ENCODE peak calls at places on chromosomes 6 and 20, in ten cellular contexts. One of them, this sample, is unnamed.
A peak's percentile ranks its signal among the peaks of the same experiment; 100 is the strongest.

GRCh38 chr20:57180385-57180784 is 86.1 kb downstream of the BMP7 start:
- DNase-seq in HL-60: no peak
- DNase-seq in IMR-90: no peak
- DNase-seq in neural progenitor cell: no peak
- DNase-seq in breast epithelium: no peak
- DNase-seq in adrenal gland: no peak
- DNase-seq in heart left ventricle: no peak
- DNase-seq in cardiac fibroblast: no peak
- DNase-seq in bronchial epithelial cell: no peak
- DNase-seq in dorsolateral prefrontal cortex: no peak
- DNase-seq in this sample: no peak

GRCh38 chr6:149897015-149897697 is 757 bp downstream of the RAET1E start:
- DNase-seq in cardiac fibroblast: peak; percentile 90
- DNase-seq in dorsolateral prefrontal cortex: no peak
- DNase-seq in breast epithelium: peak; percentile 86
- DNase-seq in neural progenitor cell: no peak
- DNase-seq in IMR-90: peak; percentile 92
- DNase-seq in bronchial epithelial cell: peak; percentile 82
- DNase-seq in adrenal gland: peak; percentile 97
- DNase-seq in HL-60: no peak
- DNase-seq in heart left ventricle: peak; percentile 73
- DNase-seq in this sample: peak; percentile 78

GRCh38 chr6:3263091-3263490 is 4.3 kb downstream of the PSMG4 start:
- DNase-seq in IMR-90: peak; percentile 12
- DNase-seq in breast epithelium: no peak
- DNase-seq in neural progenitor cell: no peak
- DNase-seq in bronchial epithelial cell: no peak
- DNase-seq in HL-60: no peak
- DNase-seq in adrenal gland: no peak
- DNase-seq in dorsolateral prefrontal cortex: no peak
- DNase-seq in heart left ventricle: no peak
- DNase-seq in cardiac fibroblast: no peak
- DNase-seq in this sample: no peak

GRCh38 chr6:341914-342831 is 49.4 kb upstream of the IRF4 start:
- DNase-seq in adrenal gland: no peak
- DNase-seq in heart left ventricle: no peak
- DNase-seq in IMR-90: no peak
- DNase-seq in breast epithelium: no peak
- DNase-seq in dorsolateral prefrontal cortex: no peak
- DNase-seq in neural progenitor cell: no peak
- DNase-seq in bronchial epithelial cell: no peak
- DNase-seq in HL-60: no peak
- DNase-seq in cardiac fibroblast: no peak
- DNase-seq in this sample: no peak

GRCh38 chr6:42556462-42556861 is 7.4 kb upstream of the UBR2 start:
- DNase-seq in neural progenitor cell: no peak
- DNase-seq in dorsolateral prefrontal cortex: no peak
- DNase-seq in IMR-90: no peak
- DNase-seq in cardiac fibroblast: no peak
- DNase-seq in bronchial epithelial cell: no peak
- DNase-seq in breast epithelium: no peak
- DNase-seq in heart left ventricle: no peak
- DNase-seq in HL-60: no peak
- DNase-seq in adrenal gland: no peak
- DNase-seq in this sample: no peak

GRCh38 chr20:47681977-47682812 is 103.1 kb downstream of the SULF2 start:
- DNase-seq in adrenal gland: peak; percentile 47
- DNase-seq in IMR-90: no peak
- DNase-seq in cardiac fibroblast: peak; percentile 44
- DNase-seq in heart left ventricle: peak; percentile 76
- DNase-seq in dorsolateral prefrontal cortex: no peak
- DNase-seq in neural progenitor cell: no peak
- DNase-seq in breast epithelium: no peak
- DNase-seq in HL-60: no peak
- DNase-seq in bronchial epithelial cell: no peak
- DNase-seq in this sample: peak; percentile 12

GRCh38 chr20:23603321-23603720 is 2.4 kb downstream of the CST9 start:
- DNase-seq in cardiac fibroblast: no peak
- DNase-seq in breast epithelium: no peak
- DNase-seq in dorsolateral prefrontal cortex: no peak
- DNase-seq in bronchial epithelial cell: no peak
- DNase-seq in IMR-90: no peak
- DNase-seq in heart left ventricle: no peak
- DNase-seq in HL-60: no peak
- DNase-seq in adrenal gland: no peak
- DNase-seq in neural progenitor cell: no peak
- DNase-seq in this sample: no peak

GRCh38 chr20:58661298-58662141 is 10.4 kb downstream of the STX16 start:
- DNase-seq in IMR-90: no peak
- DNase-seq in heart left ventricle: no peak
- DNase-seq in HL-60: no peak
- DNase-seq in bronchial epithelial cell: no peak
- DNase-seq in cardiac fibroblast: no peak
- DNase-seq in dorsolateral prefrontal cortex: no peak
- DNase-seq in neural progenitor cell: no peak
- DNase-seq in adrenal gland: no peak
- DNase-seq in breast epithelium: no peak
- DNase-seq in this sample: no peak

GRCh38 chr6:121848523-121849255 is 413.2 kb downstream of the GJA1 start:
- DNase-seq in heart left ventricle: no peak
- DNase-seq in dorsolateral prefrontal cortex: no peak
- DNase-seq in IMR-90: peak; percentile 11
- DNase-seq in neural progenitor cell: no peak
- DNase-seq in adrenal gland: no peak
- DNase-seq in HL-60: no peak
- DNase-seq in cardiac fibroblast: peak; percentile 33
- DNase-seq in breast epithelium: no peak
- DNase-seq in bronchial epithelial cell: no peak
- DNase-seq in this sample: peak; percentile 64

GRCh38 chr6:509676-510075 is 118.1 kb downstream of the IRF4 start:
- DNase-seq in breast epithelium: no peak
- DNase-seq in IMR-90: no peak
- DNase-seq in adrenal gland: no peak
- DNase-seq in HL-60: no peak
- DNase-seq in cardiac fibroblast: no peak
- DNase-seq in bronchial epithelial cell: no peak
- DNase-seq in heart left ventricle: no peak
- DNase-seq in dorsolateral prefrontal cortex: no peak
- DNase-seq in neural progenitor cell: no peak
- DNase-seq in this sample: no peak

DNA sequence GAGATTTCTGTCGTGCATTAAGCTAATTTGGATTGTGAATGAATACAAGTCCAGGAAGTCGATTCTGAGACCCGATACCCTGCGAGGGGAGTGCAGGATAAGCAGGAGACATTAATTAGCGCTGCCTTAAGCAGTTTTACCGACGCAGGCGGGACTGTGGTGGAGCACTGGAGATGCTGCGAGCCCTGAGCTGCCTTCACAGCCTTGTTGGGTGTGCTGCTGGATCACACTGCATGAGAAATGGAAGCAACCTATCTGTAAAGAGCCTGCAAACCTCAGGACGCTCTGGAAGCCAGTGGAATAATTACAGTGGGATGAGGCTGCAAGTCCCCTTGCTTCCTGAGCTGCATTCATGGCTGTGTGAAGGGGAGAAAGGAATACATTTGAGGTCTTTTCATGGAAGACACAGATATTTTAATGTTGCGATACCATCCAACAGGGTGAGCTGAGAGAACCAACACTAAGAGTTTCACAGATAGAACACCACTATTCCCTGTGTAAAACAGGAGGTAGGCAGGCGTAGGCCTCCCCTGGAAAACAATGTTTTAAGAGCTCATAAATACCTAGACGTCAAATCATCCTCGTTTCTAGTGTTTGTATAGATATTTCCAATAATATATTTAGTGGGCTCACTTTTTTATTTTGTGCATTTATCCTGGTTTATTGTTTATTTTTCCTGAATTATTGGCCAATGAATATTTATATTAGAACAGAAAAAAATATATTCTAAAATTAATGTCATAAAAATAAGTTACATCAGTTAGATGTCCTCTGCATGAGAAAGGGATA is 380.8 kb downstream of the C6orf118 start:
- DNase-seq in heart left ventricle: no peak
- DNase-seq in bronchial epithelial cell: no peak
- DNase-seq in neural progenitor cell: no peak
- DNase-seq in HL-60: no peak
- DNase-seq in IMR-90: no peak
- DNase-seq in adrenal gland: no peak
- DNase-seq in dorsolateral prefrontal cortex: peak; percentile 46
- DNase-seq in breast epithelium: no peak
- DNase-seq in cardiac fibroblast: no peak
- DNase-seq in this sample: no peak
- H3K4me3 ChIP-seq in heart left ventricle: no peak overlapping the region
- H3K4me3 ChIP-seq in bronchial epithelial cell: no peak overlapping the region
- H3K4me3 ChIP-seq in neural progenitor cell: no peak overlapping the region
- H3K4me3 ChIP-seq in HL-60: no peak overlapping the region
- H3K4me3 ChIP-seq in IMR-90: no peak overlapping the region
- H3K4me3 ChIP-seq in adrenal gland: no peak overlapping the region
- H3K4me3 ChIP-seq in dorsolateral prefrontal cortex: peak overlapping the region; percentile 41
- H3K4me3 ChIP-seq in breast epithelium: no peak overlapping the region
- H3K4me3 ChIP-seq in cardiac fibroblast: no peak overlapping the region
- H3K4me3 ChIP-seq in this sample: no peak overlapping the region

GRCh38 chr6:100230976-100231316 is 233.8 kb downstream of the SIM1 start:
- DNase-seq in breast epithelium: no peak
- DNase-seq in neural progenitor cell: no peak
- DNase-seq in IMR-90: peak; percentile 27
- DNase-seq in cardiac fibroblast: peak; percentile 65
- DNase-seq in heart left ventricle: no peak
- DNase-seq in adrenal gland: no peak
- DNase-seq in bronchial epithelial cell: peak; percentile 95
- DNase-seq in dorsolateral prefrontal cortex: no peak
- DNase-seq in HL-60: no peak
- DNase-seq in this sample: no peak

GRCh38 chr6:100226811-100227210 is 232.8 kb upstream of the MCHR2 start:
- DNase-seq in HL-60: no peak
- DNase-seq in heart left ventricle: no peak
- DNase-seq in adrenal gland: no peak
- DNase-seq in IMR-90: no peak
- DNase-seq in neural progenitor cell: no peak
- DNase-seq in cardiac fibroblast: no peak
- DNase-seq in breast epithelium: no peak
- DNase-seq in dorsolateral prefrontal cortex: no peak
- DNase-seq in bronchial epithelial cell: no peak
- DNase-seq in this sample: no peak

GRCh38 chr6:100229512-100229911 is 235.2 kb downstream of the SIM1 start:
- DNase-seq in IMR-90: no peak
- DNase-seq in adrenal gland: no peak
- DNase-seq in breast epithelium: no peak
- DNase-seq in cardiac fibroblast: no peak
- DNase-seq in bronchial epithelial cell: no peak
- DNase-seq in neural progenitor cell: no peak
- DNase-seq in HL-60: no peak
- DNase-seq in dorsolateral prefrontal cortex: no peak
- DNase-seq in heart left ventricle: no peak
- DNase-seq in this sample: no peak

GRCh38 chr6:100230115-100230975 is 234.4 kb downstream of the SIM1 start:
- DNase-seq in neural progenitor cell: no peak
- DNase-seq in cardiac fibroblast: no peak
- DNase-seq in breast epithelium: no peak
- DNase-seq in adrenal gland: no peak
- DNase-seq in heart left ventricle: no peak
- DNase-seq in IMR-90: no peak
- DNase-seq in dorsolateral prefrontal cortex: no peak
- DNase-seq in bronchial epithelial cell: no peak
- DNase-seq in HL-60: no peak
- DNase-seq in this sample: no peak

GRCh38 chr6:100228437-100229424 is 234.7 kb upstream of the MCHR2 start:
- DNase-seq in breast epithelium: peak; percentile 74
- DNase-seq in neural progenitor cell: peak; percentile 95
- DNase-seq in adrenal gland: peak; percentile 53
- DNase-seq in IMR-90: peak; percentile 71
- DNase-seq in heart left ventricle: peak; percentile 52
- DNase-seq in HL-60: peak; percentile 49
- DNase-seq in cardiac fibroblast: peak; percentile 70
- DNase-seq in dorsolateral prefrontal cortex: peak; percentile 27
- DNase-seq in bronchial epithelial cell: peak; percentile 62
- DNase-seq in this sample: peak; percentile 77
- TF ChIP-seq CTCF in breast epithelium: no peak
- TF ChIP-seq CTCF in neural progenitor cell: peak; percentile 26
- TF ChIP-seq CTCF in adrenal gland: no peak
- TF ChIP-seq CTCF in IMR-90: peak; percentile 16
- TF ChIP-seq CTCF in heart left ventricle: peak; percentile 4
- TF ChIP-seq CTCF in HL-60: no peak
- TF ChIP-seq CTCF in cardiac fibroblast: peak; percentile 26
- TF ChIP-seq CTCF in dorsolateral prefrontal cortex: no peak
- TF ChIP-seq CTCF in bronchial epithelial cell: peak; percentile 9
- TF ChIP-seq CTCF in this sample: peak; percentile 48

GRCh38 chr6:155417454-155417853 is 38.2 kb downstream of the NOX3 start:
- DNase-seq in heart left ventricle: no peak
- DNase-seq in bronchial epithelial cell: no peak
- DNase-seq in dorsolateral prefrontal cortex: no peak
- DNase-seq in HL-60: no peak
- DNase-seq in adrenal gland: no peak
- DNase-seq in breast epithelium: no peak
- DNase-seq in IMR-90: peak; percentile 16
- DNase-seq in neural progenitor cell: no peak
- DNase-seq in cardiac fibroblast: peak; percentile 18
- DNase-seq in this sample: peak; percentile 31
- H3K4me3 ChIP-seq in heart left ventricle: no peak overlapping the region
- H3K4me3 ChIP-seq in bronchial epithelial cell: no peak overlapping the region
- H3K4me3 ChIP-seq in dorsolateral prefrontal cortex: no peak overlapping the region
- H3K4me3 ChIP-seq in HL-60: no peak overlapping the region
- H3K4me3 ChIP-seq in adrenal gland: no peak overlapping the region
- H3K4me3 ChIP-seq in breast epithelium: no peak overlapping the region
- H3K4me3 ChIP-seq in IMR-90: no peak overlapping the region
- H3K4me3 ChIP-seq in neural progenitor cell: no peak overlapping the region
- H3K4me3 ChIP-seq in cardiac fibroblast: no peak overlapping the region
- H3K4me3 ChIP-seq in this sample: no peak overlapping the region

GRCh38 chr6:82365011-82365751 is 1.6 kb downstream of the TPBG start:
- DNase-seq in cardiac fibroblast: peak; percentile 44
- DNase-seq in neural progenitor cell: peak; percentile 62
- DNase-seq in adrenal gland: peak; percentile 2
- DNase-seq in dorsolateral prefrontal cortex: no peak
- DNase-seq in bronchial epithelial cell: peak; percentile 37
- DNase-seq in heart left ventricle: peak; percentile 22
- DNase-seq in breast epithelium: peak; percentile 53
- DNase-seq in HL-60: no peak
- DNase-seq in IMR-90: peak; percentile 35
- DNase-seq in this sample: peak; percentile 43

GRCh38 chr6:82362868-82363267 is 749 bp upstream of the TPBG start:
- DNase-seq in heart left ventricle: no peak
- DNase-seq in breast epithelium: no peak
- DNase-seq in neural progenitor cell: peak; percentile 76
- DNase-seq in IMR-90: peak; percentile 94
- DNase-seq in dorsolateral prefrontal cortex: no peak
- DNase-seq in bronchial epithelial cell: peak; percentile 53
- DNase-seq in adrenal gland: no peak
- DNase-seq in cardiac fibroblast: peak; percentile 94
- DNase-seq in HL-60: no peak
- DNase-seq in this sample: peak; percentile 55

GRCh38 chr6:82364087-82365010 is 732 bp downstream of the TPBG start:
- DNase-seq in dorsolateral prefrontal cortex: no peak
- DNase-seq in cardiac fibroblast: peak; percentile 77
- DNase-seq in HL-60: peak; percentile 6
- DNase-seq in heart left ventricle: peak; percentile 57
- DNase-seq in neural progenitor cell: peak; percentile 84
- DNase-seq in adrenal gland: peak; percentile 4
- DNase-seq in bronchial epithelial cell: peak; percentile 46
- DNase-seq in breast epithelium: peak; percentile 67
- DNase-seq in IMR-90: peak; percentile 60
- DNase-seq in this sample: peak; percentile 59

GRCh38 chr6:82362144-82362543 is 1.5 kb upstream of the TPBG start:
- DNase-seq in HL-60: no peak
- DNase-seq in adrenal gland: no peak
- DNase-seq in neural progenitor cell: no peak
- DNase-seq in breast epithelium: no peak
- DNase-seq in heart left ventricle: no peak
- DNase-seq in dorsolateral prefrontal cortex: no peak
- DNase-seq in IMR-90: no peak
- DNase-seq in bronchial epithelial cell: no peak
- DNase-seq in cardiac fibroblast: peak; percentile 20
- DNase-seq in this sample: no peak

GRCh38 chr6:82363368-82364086 is at the start of gene TPBG:
- DNase-seq in HL-60: no peak
- DNase-seq in bronchial epithelial cell: peak; percentile 84
- DNase-seq in adrenal gland: peak; percentile 2
- DNase-seq in cardiac fibroblast: peak; percentile 92
- DNase-seq in dorsolateral prefrontal cortex: no peak
- DNase-seq in IMR-90: peak; percentile 82
- DNase-seq in breast epithelium: peak; percentile 62
- DNase-seq in neural progenitor cell: peak; percentile 94
- DNase-seq in heart left ventricle: peak; percentile 44
- DNase-seq in this sample: peak; percentile 67
- TF ChIP-seq CTCF in HL-60: no peak
- TF ChIP-seq CTCF in bronchial epithelial cell: peak; percentile 49
- TF ChIP-seq CTCF in adrenal gland: no peak
- TF ChIP-seq CTCF in cardiac fibroblast: peak; percentile 29
- TF ChIP-seq CTCF in dorsolateral prefrontal cortex: peak; percentile 10
- TF ChIP-seq CTCF in IMR-90: peak; percentile 34
- TF ChIP-seq CTCF in breast epithelium: peak; percentile 26
- TF ChIP-seq CTCF in neural progenitor cell: peak; percentile 69
- TF ChIP-seq CTCF in heart left ventricle: peak; percentile 26
- TF ChIP-seq CTCF in this sample: peak; percentile 58

This sample was measured in choroid plexus epithelial cell.